ENCODE peak calls at places on chromosomes 11 and 22, in five cellular contexts. E is naive thymus-derived CD8-positive, alpha-beta T cell; N is caudate nucleus; G is KG1; S is ELR. M is an unnamed sample.

GRCh38 chr11:8262552-8263108 is 1.0 kb downstream of the LMO1 start:
- DNase-seq in E (no peak), N (no peak), G (no peak), S (peak; percentile 55), M (peak; percentile 70)

GRCh38 chr11:34707462-34707840 is 86.6 kb downstream of the EHF start:
- DNase-seq in E (no peak), N (no peak), G (no peak), S (no peak), M (no peak)

GRCh38 chr22:22143448-22143847 is 101.1 kb upstream of the VPREB1 start:
- DNase-seq in E (no peak), N (no peak), G (no peak), S (no peak), M (no peak)

GRCh38 chr22:20221421-20222340 is 46.4 kb downstream of the RTN4R start:
- DNase-seq in E (no peak), N (peak; percentile 26), G (no peak), S (no peak), M (no peak)

GRCh38 chr11:71451596-71452353 is 1.2 kb upstream of the NADSYN1 start:
- DNase-seq in E (peak; percentile 7), N (no peak), G (peak; percentile 71), S (no peak), M (peak; percentile 56)

GRCh38 chr11:15667127-15667725 is 552.5 kb downstream of the INSC start:
- DNase-seq in E (no peak), N (no peak), G (no peak), S (no peak), M (no peak)

GRCh38 chr11:71334191-71334590 is 81.8 kb upstream of the SHANK2 start:
- DNase-seq in E (no peak), N (no peak), G (no peak), S (no peak), M (peak; percentile 41)

GRCh38 chr22:17836977-17837742 is 62.9 kb upstream of the BID start:
- DNase-seq in E (no peak), N (no peak), G (no peak), S (no peak), M (no peak)

GRCh38 chr22:46796566-46797195 is 34.2 kb downstream of the TBC1D22A start:
- DNase-seq in E (no peak), N (no peak), G (no peak), S (no peak), M (peak; percentile 53)

GRCh38 chr11:58061813-58062212 is 31.1 kb downstream of the OR6Q1 start:
- DNase-seq in E (no peak), N (no peak), G (no peak), S (peak; percentile 89), M (no peak)

GRCh38 chr11:36622431-36623136 is 24.5 kb upstream of the RAG2 start:
- DNase-seq in E (no peak), N (no peak), G (no peak), S (peak; percentile 40), M (no peak)

GRCh38 chr22:47247609-47248240 is 485.3 kb downstream of the TBC1D22A start:
- DNase-seq in E (no peak), N (no peak), G (no peak), S (no peak), M (no peak)

GRCh38 chr11:105960252-105961245 is 61.5 kb downstream of the MSANTD4 start:
- DNase-seq in E (no peak), N (no peak), G (no peak), S (no peak), M (no peak)

GRCh38 chr11:112315057-112315720 is 54.5 kb upstream of the PLET1 start:
- DNase-seq in E (no peak), N (no peak), G (no peak), S (no peak), M (no peak)

GRCh38 chr11:86623041-86623621 is 49.3 kb downstream of the ME3 start:
- DNase-seq in E (no peak), N (no peak), G (no peak), S (no peak), M (no peak)

GRCh38 chr11:69286358-69287327 is 7.3 kb upstream of the MYEOV start:
- DNase-seq in E (no peak), N (no peak), G (no peak), S (no peak), M (no peak)